ENCODE peak calls at places on chromosomes 7 and 10, in eight cellular contexts. One of them, this sample, is unnamed.

GRCh38 chr10:116329153-116329552 is 4.9 kb downstream of the CCDC172 start:
- DNase-seq in NT2/D1: no peak
- DNase-seq in PC-3: no peak
- DNase-seq in lower lobe of right lung: no peak
- DNase-seq in heart right ventricle: no peak
- DNase-seq in H9: no peak
- DNase-seq in gastrocnemius medialis: no peak
- DNase-seq in suprapubic skin: no peak
- DNase-seq in this sample: no peak

GRCh38 chr10:126500866-126501265 is 112.6 kb upstream of the ADAM12 start:
- DNase-seq in NT2/D1: no peak
- DNase-seq in PC-3: no peak
- DNase-seq in lower lobe of right lung: no peak
- DNase-seq in heart right ventricle: no peak
- DNase-seq in H9: no peak
- DNase-seq in gastrocnemius medialis: no peak
- DNase-seq in suprapubic skin: no peak
- DNase-seq in this sample: no peak

GRCh38 chr7:150337179-150337578 is 4.2 kb downstream of the RARRES2 start:
- DNase-seq in NT2/D1: no peak
- DNase-seq in PC-3: no peak
- DNase-seq in lower lobe of right lung: no peak
- DNase-seq in heart right ventricle: no peak
- DNase-seq in H9: no peak
- DNase-seq in gastrocnemius medialis: no peak
- DNase-seq in suprapubic skin: no peak
- DNase-seq in this sample: no peak

GRCh38 chr10:88996927-88997326 is 6.3 kb downstream of the FAS start:
- DNase-seq in NT2/D1: no peak
- DNase-seq in PC-3: no peak
- DNase-seq in lower lobe of right lung: no peak
- DNase-seq in heart right ventricle: no peak
- DNase-seq in H9: no peak
- DNase-seq in gastrocnemius medialis: no peak
- DNase-seq in suprapubic skin: no peak
- DNase-seq in this sample: no peak

GRCh38 chr7:159088016-159088865 is 56.4 kb downstream of the VIPR2 start:
- DNase-seq in NT2/D1: no peak
- DNase-seq in PC-3: no peak
- DNase-seq in lower lobe of right lung: no peak
- DNase-seq in heart right ventricle: no peak
- DNase-seq in H9: peak; percentile 18
- DNase-seq in gastrocnemius medialis: no peak
- DNase-seq in suprapubic skin: no peak
- DNase-seq in this sample: no peak

GRCh38 chr7:123635551-123636359 is 19.9 kb upstream of the LMOD2 start:
- DNase-seq in NT2/D1: no peak
- DNase-seq in PC-3: peak; percentile 55
- DNase-seq in lower lobe of right lung: no peak
- DNase-seq in heart right ventricle: no peak
- DNase-seq in H9: no peak
- DNase-seq in gastrocnemius medialis: no peak
- DNase-seq in suprapubic skin: no peak
- DNase-seq in this sample: peak; percentile 29

GRCh38 chr10:113585949-113586348 is 33.1 kb downstream of the HABP2 start:
- DNase-seq in NT2/D1: no peak
- DNase-seq in PC-3: peak; percentile 7
- DNase-seq in lower lobe of right lung: no peak
- DNase-seq in heart right ventricle: no peak
- DNase-seq in H9: no peak
- DNase-seq in gastrocnemius medialis: no peak
- DNase-seq in suprapubic skin: no peak
- DNase-seq in this sample: no peak

GRCh38 chr10:42769653-42770052 is 12.9 kb upstream of the BMS1 start:
- DNase-seq in NT2/D1: no peak
- DNase-seq in PC-3: peak; percentile 67
- DNase-seq in lower lobe of right lung: no peak
- DNase-seq in heart right ventricle: no peak
- DNase-seq in H9: peak; percentile 52
- DNase-seq in gastrocnemius medialis: no peak
- DNase-seq in suprapubic skin: no peak
- DNase-seq in this sample: peak; percentile 68

GRCh38 chr7:150342119-150342405 is 633 bp upstream of the RARRES2 start:
- DNase-seq in NT2/D1: no peak
- DNase-seq in PC-3: no peak
- DNase-seq in lower lobe of right lung: no peak
- DNase-seq in heart right ventricle: no peak
- DNase-seq in H9: no peak
- DNase-seq in gastrocnemius medialis: no peak
- DNase-seq in suprapubic skin: no peak
- DNase-seq in this sample: no peak

GRCh38 chr7:108099650-108100049 is 30.5 kb downstream of the LAMB4 start:
- DNase-seq in NT2/D1: no peak
- DNase-seq in PC-3: peak; percentile 59
- DNase-seq in lower lobe of right lung: no peak
- DNase-seq in heart right ventricle: no peak
- DNase-seq in H9: no peak
- DNase-seq in gastrocnemius medialis: no peak
- DNase-seq in suprapubic skin: no peak
- DNase-seq in this sample: no peak

GRCh38 chr7:19403691-19404090 is 258.5 kb upstream of the FERD3L start:
- DNase-seq in NT2/D1: no peak
- DNase-seq in PC-3: peak; percentile 58
- DNase-seq in lower lobe of right lung: no peak
- DNase-seq in heart right ventricle: no peak
- DNase-seq in H9: no peak
- DNase-seq in gastrocnemius medialis: no peak
- DNase-seq in suprapubic skin: no peak
- DNase-seq in this sample: no peak

GRCh38 chr10:50033481-50033880 is 34.3 kb upstream of the WASHC2A start:
- DNase-seq in NT2/D1: no peak
- DNase-seq in PC-3: no peak
- DNase-seq in lower lobe of right lung: no peak
- DNase-seq in heart right ventricle: no peak
- DNase-seq in H9: no peak
- DNase-seq in gastrocnemius medialis: no peak
- DNase-seq in suprapubic skin: no peak
- DNase-seq in this sample: no peak

GRCh38 chr7:128962837-128963236 is 25.1 kb downstream of the IRF5 start:
- DNase-seq in NT2/D1: no peak
- DNase-seq in PC-3: no peak
- DNase-seq in lower lobe of right lung: no peak
- DNase-seq in heart right ventricle: no peak
- DNase-seq in H9: no peak
- DNase-seq in gastrocnemius medialis: no peak
- DNase-seq in suprapubic skin: no peak
- DNase-seq in this sample: no peak

GRCh38 chr10:33371234-33371633 is 36.8 kb upstream of the NRP1 start:
- DNase-seq in NT2/D1: no peak
- DNase-seq in PC-3: no peak
- DNase-seq in lower lobe of right lung: no peak
- DNase-seq in heart right ventricle: no peak
- DNase-seq in H9: no peak
- DNase-seq in gastrocnemius medialis: no peak
- DNase-seq in suprapubic skin: no peak
- DNase-seq in this sample: no peak

GRCh38 chr10:58712982-58713381 is 200.3 kb downstream of the BICC1 start:
- DNase-seq in NT2/D1: no peak
- DNase-seq in PC-3: peak; percentile 33
- DNase-seq in lower lobe of right lung: no peak
- DNase-seq in heart right ventricle: no peak
- DNase-seq in H9: no peak
- DNase-seq in gastrocnemius medialis: no peak
- DNase-seq in suprapubic skin: no peak
- DNase-seq in this sample: no peak

GRCh38 chr10:131049051-131049450 is 262.5 kb downstream of the TCERG1L start:
- DNase-seq in NT2/D1: peak; percentile 84
- DNase-seq in PC-3: no peak
- DNase-seq in lower lobe of right lung: no peak
- DNase-seq in heart right ventricle: no peak
- DNase-seq in H9: peak; percentile 96
- DNase-seq in gastrocnemius medialis: no peak
- DNase-seq in suprapubic skin: no peak
- DNase-seq in this sample: no peak

GRCh38 chr10:104329754-104330153 is 8.5 kb downstream of the ITPRIP start:
- DNase-seq in NT2/D1: no peak
- DNase-seq in PC-3: peak; percentile 76
- DNase-seq in lower lobe of right lung: no peak
- DNase-seq in heart right ventricle: no peak
- DNase-seq in H9: no peak
- DNase-seq in gastrocnemius medialis: no peak
- DNase-seq in suprapubic skin: peak; percentile 63
- DNase-seq in this sample: no peak

GRCh38 chr10:45646384-45647050 is 26.1 kb downstream of the ZFAND4 start:
- DNase-seq in NT2/D1: no peak
- DNase-seq in PC-3: no peak
- DNase-seq in lower lobe of right lung: no peak
- DNase-seq in heart right ventricle: no peak
- DNase-seq in H9: no peak
- DNase-seq in gastrocnemius medialis: no peak
- DNase-seq in suprapubic skin: no peak
- DNase-seq in this sample: no peak

DNA sequence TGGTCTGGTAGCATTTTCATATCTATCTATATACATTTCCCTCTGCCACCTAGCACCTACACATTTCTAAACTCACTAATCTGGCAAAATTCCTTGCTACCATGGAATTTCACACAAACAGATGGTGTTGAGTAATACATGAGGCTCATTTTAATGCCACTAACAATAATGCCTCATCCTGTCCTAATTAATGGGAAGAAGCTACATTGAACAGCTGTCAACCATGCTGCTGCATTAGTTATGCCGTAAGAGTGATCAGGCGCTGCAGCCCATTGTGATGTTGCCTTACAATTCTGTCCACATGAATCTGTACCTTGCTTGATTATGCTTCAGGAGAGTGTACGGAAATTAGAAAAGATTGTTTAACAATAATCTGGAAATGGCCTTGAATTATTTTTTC is 23.2 kb downstream of the COL1A2 start:
- DNase-seq in NT2/D1: no peak
- DNase-seq in PC-3: no peak
- DNase-seq in lower lobe of right lung: no peak
- DNase-seq in heart right ventricle: no peak
- DNase-seq in H9: no peak
- DNase-seq in gastrocnemius medialis: no peak
- DNase-seq in suprapubic skin: no peak
- DNase-seq in this sample: no peak
- H3K4me1 ChIP-seq in NT2/D1: no peaks in the 10 kb centered on the region
- H3K4me1 ChIP-seq in PC-3: no peaks in the 10 kb centered on the region
- H3K4me1 ChIP-seq in lower lobe of right lung: no peaks in the 10 kb centered on the region
- H3K4me1 ChIP-seq in heart right ventricle: no peaks in the 10 kb centered on the region
- H3K4me1 ChIP-seq in H9: peaks cover 3% of the 10 kb centered on the region
- H3K4me1 ChIP-seq in gastrocnemius medialis: no peaks in the 10 kb centered on the region
- H3K4me1 ChIP-seq in suprapubic skin: peaks cover 7% of the 10 kb centered on the region
- H3K4me1 ChIP-seq in this sample: no peaks in the 10 kb centered on the region

DNA sequence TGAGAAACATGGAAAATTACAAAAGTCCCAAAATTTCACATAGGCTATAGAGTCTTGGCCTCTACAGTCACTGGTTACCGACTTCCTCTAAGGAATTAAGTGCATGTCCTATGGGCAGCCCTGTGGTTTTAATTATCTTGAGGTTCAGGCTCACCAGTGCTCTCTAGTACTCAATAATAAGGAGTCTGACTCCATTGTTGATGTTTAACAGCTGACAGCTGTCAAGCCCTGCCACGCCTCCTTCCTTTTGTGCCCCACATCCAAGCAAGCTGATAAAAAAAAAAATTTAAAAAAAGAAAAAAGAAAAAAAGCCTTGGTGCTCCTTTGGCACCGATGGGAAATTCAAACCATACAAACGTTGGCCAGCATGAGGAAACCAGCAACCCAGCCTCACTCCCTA is 70.7 kb upstream of the CCDC71L start:
- DNase-seq in NT2/D1: no peak
- DNase-seq in PC-3: no peak
- DNase-seq in lower lobe of right lung: no peak
- DNase-seq in heart right ventricle: no peak
- DNase-seq in H9: no peak
- DNase-seq in gastrocnemius medialis: no peak
- DNase-seq in suprapubic skin: no peak
- DNase-seq in this sample: no peak
- H3K4me1 ChIP-seq in NT2/D1: no peaks in the 10 kb centered on the region
- H3K4me1 ChIP-seq in PC-3: peaks cover 24% of the 10 kb centered on the region
- H3K4me1 ChIP-seq in lower lobe of right lung: peaks cover 17% of the 10 kb centered on the region
- H3K4me1 ChIP-seq in heart right ventricle: peaks cover 7% of the 10 kb centered on the region
- H3K4me1 ChIP-seq in H9: no peaks in the 10 kb centered on the region
- H3K4me1 ChIP-seq in gastrocnemius medialis: no peaks in the 10 kb centered on the region
- H3K4me1 ChIP-seq in suprapubic skin: peaks cover 9% of the 10 kb centered on the region
- H3K4me1 ChIP-seq in this sample: no peaks in the 10 kb centered on the region

DNA sequence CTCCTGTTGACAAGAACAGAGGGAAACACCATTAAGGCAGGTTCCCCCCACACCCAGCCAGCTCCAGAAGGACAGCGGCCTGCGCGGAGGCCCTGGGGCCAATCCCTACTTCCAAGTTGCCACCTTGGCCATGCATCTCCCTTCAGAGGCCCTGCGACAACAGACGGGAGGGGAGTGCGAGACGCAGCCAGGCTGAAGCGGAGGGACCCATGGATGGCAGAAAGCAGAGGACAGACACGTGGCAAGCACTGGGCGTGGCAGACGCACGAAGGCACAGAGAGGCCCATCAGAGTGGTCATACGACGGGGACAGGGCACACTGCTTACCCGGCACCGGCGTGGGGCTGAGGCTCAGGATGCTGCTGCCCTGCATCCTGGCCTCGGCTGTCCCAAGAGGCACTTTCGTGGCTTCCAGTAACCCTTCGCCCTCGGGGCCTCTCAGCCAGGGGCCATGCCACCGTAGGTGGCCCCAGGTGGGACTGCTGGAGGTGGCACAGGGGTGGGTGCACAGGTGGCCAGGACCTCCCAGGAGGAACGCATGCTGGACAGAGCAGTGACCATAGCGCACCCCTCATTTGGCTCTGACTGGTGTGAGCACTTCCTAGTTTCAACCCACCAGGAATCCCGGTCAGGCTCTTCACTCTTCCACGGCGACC is 11.4 kb downstream of the CXCL12 start:
- DNase-seq in NT2/D1: no peak
- DNase-seq in PC-3: no peak
- DNase-seq in lower lobe of right lung: no peak
- DNase-seq in heart right ventricle: no peak
- DNase-seq in H9: no peak
- DNase-seq in gastrocnemius medialis: no peak
- DNase-seq in suprapubic skin: no peak
- DNase-seq in this sample: no peak
- H3K4me1 ChIP-seq in NT2/D1: peaks cover 15% of the 10 kb centered on the region
- H3K4me1 ChIP-seq in PC-3: no peaks in the 10 kb centered on the region
- H3K4me1 ChIP-seq in lower lobe of right lung: no peaks in the 10 kb centered on the region
- H3K4me1 ChIP-seq in heart right ventricle: no peaks in the 10 kb centered on the region
- H3K4me1 ChIP-seq in H9: peaks cover 19% of the 10 kb centered on the region
- H3K4me1 ChIP-seq in gastrocnemius medialis: peaks cover 27% of the 10 kb centered on the region
- H3K4me1 ChIP-seq in suprapubic skin: no peaks in the 10 kb centered on the region
- H3K4me1 ChIP-seq in this sample: no peaks in the 10 kb centered on the region

DNA sequence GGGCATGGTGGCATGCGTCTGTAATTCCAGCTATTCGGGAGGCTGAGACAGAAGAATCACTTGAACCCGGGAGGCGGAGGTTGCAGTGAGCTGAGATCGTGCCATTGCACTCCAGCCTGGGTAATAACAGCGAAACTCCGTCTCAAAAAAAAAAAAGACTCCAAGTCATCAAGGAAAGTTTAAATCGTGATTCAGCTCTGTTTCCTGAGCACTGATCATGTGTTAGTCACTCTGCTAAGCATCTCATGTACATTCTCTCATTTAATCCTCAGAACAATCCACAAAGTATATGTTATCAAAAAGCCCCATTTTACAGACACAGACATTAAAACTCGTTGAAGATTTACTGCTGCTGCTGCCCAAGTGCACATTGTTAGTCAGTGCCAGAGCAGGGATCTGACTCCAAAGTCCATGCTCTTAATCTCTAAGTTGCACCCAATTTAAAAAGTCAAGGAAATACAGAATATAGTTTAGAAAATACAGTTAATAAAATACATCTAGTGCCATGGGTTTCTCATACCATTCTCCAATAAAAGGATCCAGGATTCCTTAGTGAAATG is 6.2 kb downstream of the PIK3AP1 start:
- DNase-seq in NT2/D1: no peak
- DNase-seq in PC-3: peak; percentile 37
- DNase-seq in lower lobe of right lung: no peak
- DNase-seq in heart right ventricle: no peak
- DNase-seq in H9: no peak
- DNase-seq in gastrocnemius medialis: no peak
- DNase-seq in suprapubic skin: no peak
- DNase-seq in this sample: peak; percentile 52
- H3K4me1 ChIP-seq in NT2/D1: no peaks in the 10 kb centered on the region
- H3K4me1 ChIP-seq in PC-3: no peaks in the 10 kb centered on the region
- H3K4me1 ChIP-seq in lower lobe of right lung: peaks cover 6% of the 10 kb centered on the region
- H3K4me1 ChIP-seq in heart right ventricle: no peaks in the 10 kb centered on the region
- H3K4me1 ChIP-seq in H9: no peaks in the 10 kb centered on the region
- H3K4me1 ChIP-seq in gastrocnemius medialis: no peaks in the 10 kb centered on the region
- H3K4me1 ChIP-seq in suprapubic skin: no peaks in the 10 kb centered on the region
- H3K4me1 ChIP-seq in this sample: no peaks in the 10 kb centered on the region